ENCODE peak calls at places on chromosomes 16 and 17, in eight cellular contexts. E is frontal cortex; A is GM19239; Z is activated effector memory CD4-positive, alpha-beta T cell treated with anti-CD3 and anti-CD28 coated beads, Interleukin-2, amount 50 U/mL, for 16 hours; O is AG04450; V is stimulated activated CD4-positive, alpha-beta T cell treated with anti-CD3 and anti-CD28 coated beads, Interleukin-1b, Interleukin-23, amount 100 ng/mL, for 24 hours; C is LoVo; T is fibroblast of villous mesenchyme. Y is an unnamed sample.

GRCh38 chr16:78462261-78463208 is 363.1 kb downstream of the WWOX start:
- DNase-seq in Z (no peak), A (no peak), V (no peak), O (no peak), E (no peak), T (no peak), C (no peak), Y (no peak)

GRCh38 chr16:66273036-66273435 is 93.5 kb upstream of the CDH5 start:
- DNase-seq in C (no peak), Z (peak), E (no peak), V (no peak), O (no peak), A (no peak), T (no peak), Y (no peak)

GRCh38 chr17:12254460-12254859 is 233.8 kb downstream of the MAP2K4 start:
- DNase-seq in V (no peak), A (no peak), C (no peak), O (no peak), T (no peak), E (no peak), Z (no peak), Y (no peak)

GRCh38 chr16:4086153-4086552 is 30.1 kb downstream of the ADCY9 start:
- DNase-seq in A (no peak), C (no peak), V (no peak), T (no peak), E (no peak), O (no peak), Z (no peak), Y (no peak)

GRCh38 chr16:12354296-12354818 is 377.8 kb downstream of the SNX29 start:
- DNase-seq in Z (no peak), O (no peak), T (peak), A (no peak), C (no peak), E (no peak), V (no peak), Y (no peak)

GRCh38 chr17:50075446-50076032 is 19.6 kb upstream of the PDK2 start:
- DNase-seq in C (no peak), E (no peak), O (no peak), Z (no peak), A (no peak), V (no peak), T (no peak), Y (no peak)

GRCh38 chr16:86396318-86396882 is 113.9 kb upstream of the FOXF1 start:
- DNase-seq in A (no peak), T (peak), Z (no peak), V (no peak), O (peak), E (no peak), C (no peak), Y (no peak)

GRCh38 chr17:7914771-7915610 is 1.1 kb downstream of the RNF227 start:
- DNase-seq in E (no peak), C (no peak), V (no peak), O (no peak), Z (no peak), T (peak), A (no peak), Y (no peak)

GRCh38 chr16:56477096-56477878 is 25.9 kb downstream of the OGFOD1 start:
- DNase-seq in C (peak), V (no peak), T (peak), Z (no peak), O (peak), A (no peak), E (no peak), Y (no peak)

GRCh38 chr17:65966311-65966710 is 225.6 kb downstream of the CEP112 start:
- DNase-seq in O (no peak), C (no peak), A (no peak), E (no peak), T (no peak), V (no peak), Z (no peak), Y (no peak)

GRCh38 chr17:34511931-34512330 is 67.5 kb upstream of the TMEM132E start:
- DNase-seq in C (no peak), E (no peak), A (no peak), V (no peak), T (no peak), Z (no peak), O (no peak), Y (no peak)

GRCh38 chr16:71367243-71367976 is 8.9 kb downstream of the CALB2 start:
- DNase-seq in Z (peak), V (peak), O (no peak), T (peak), E (no peak), A (peak), C (peak), Y (peak)

GRCh38 chr17:50682938-50683337 is 24.8 kb downstream of the ANKRD40 start:
- DNase-seq in T (no peak), O (no peak), A (no peak), E (no peak), C (no peak), Z (peak), V (no peak), Y (no peak)

GRCh38 chr16:12403746-12404658 is 399.7 kb downstream of the CPPED1 start:
- DNase-seq in T (no peak), C (no peak), Z (peak), E (no peak), O (no peak), A (no peak), V (no peak), Y (no peak)